ENCODE peak calls at places on chromosome X, in four cellular contexts. I is GM12878, Y is H1, L is HepG2. H is an unnamed sample. For H3K9me3 and H3K4me1, the result is how much of the 10 kb centered on the place peaks cover.

GRCh38 chrX:65581661-65582339 is 47.2 kb upstream of the LAS1L start:
- DNase-seq in I (no peak), Y (peak), L (peak), H (peak)

GRCh38 chrX:56057325-56057724 is 174.8 kb upstream of the KLF8 start:
- DNase-seq in I (no peak), Y (no peak), L (no peak), H (no peak)

GRCh38 chrX:95835223-95835622 is 849.4 kb upstream of the DIAPH2 start:
- DNase-seq in I (no peak), Y (no peak), L (no peak), H (no peak)

GRCh38 chrX:153769158-153769864 is 5.3 kb downstream of the PLXNB3 start:
- DNase-seq in I (no peak), Y (no peak), L (no peak), H (no peak)

GRCh38 chrX:16870095-16870860 is at the start of gene RBBP7:
- DNase-seq in I (peak), Y (peak), L (peak), H (peak)

GRCh38 chrX:15675490-15675921 is 10.9 kb upstream of the CLTRN start:
- DNase-seq in I (no peak), Y (peak), L (no peak), H (peak)

GRCh38 chrX:18099745-18100144 is 120.9 kb downstream of the BEND2 start:
- DNase-seq in I (no peak), Y (no peak), L (no peak), H (no peak)

GRCh38 chrX:10922158-10922557 is 189.0 kb upstream of the HCCS start:
- DNase-seq in I (no peak), Y (no peak), L (peak), H (no peak)

GRCh38 chrX:68443155-68443868 is 10.0 kb upstream of the OPHN1 start:
- DNase-seq in I (peak), Y (no peak), L (peak), H (no peak)

GRCh38 chrX:57266871-57267270 is 19.6 kb upstream of the FAAH2 start:
- DNase-seq in I (no peak), Y (no peak), L (no peak), H (no peak)
- H3K9me3 ChIP-seq in I (under half), Y (under half), L (under half), H (under half)

DNA sequence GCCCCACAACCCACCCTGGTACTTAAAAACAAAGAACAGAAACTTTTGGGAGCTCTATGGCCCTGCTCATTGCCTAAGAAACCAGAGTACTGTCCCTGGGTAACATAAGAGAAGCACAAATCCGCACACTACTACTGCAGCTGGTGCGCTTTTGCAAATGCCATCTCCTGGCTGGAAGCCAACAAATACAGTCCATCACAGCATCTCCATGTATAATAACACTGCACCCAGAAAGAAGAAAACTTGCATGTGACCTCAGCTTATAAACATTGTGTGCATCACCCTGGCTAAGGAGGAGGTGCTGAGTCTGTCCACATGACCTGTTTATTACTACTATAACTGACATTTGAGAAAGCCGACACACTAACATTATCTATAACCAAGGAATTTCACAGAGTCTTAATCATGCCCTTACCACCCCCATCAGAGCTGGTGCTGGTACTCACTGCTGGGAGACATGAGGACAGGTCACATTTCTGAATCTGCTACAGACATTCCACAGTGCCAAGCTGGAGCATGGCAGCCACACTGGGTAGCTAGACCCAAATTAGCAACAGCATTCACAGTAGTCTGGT is 516.8 kb downstream of the CFAP47 start:
- DNase-seq in I (no peak), Y (no peak), L (no peak), H (no peak)
- H3K4me1 ChIP-seq in I (under half), Y (under half), L (under half), H (under half)

GRCh38 chrX:87805829-87806490 is 288.4 kb downstream of the KLHL4 start:
- DNase-seq in I (no peak), Y (no peak), L (no peak), H (peak)
- TF ChIP-seq SUZ12 in I (no peak), Y (no peak), L (no peak), H (no peak)

GRCh38 chrX:80489166-80489565 is 68.9 kb downstream of the TENT5D start:
- DNase-seq in I (no peak), Y (no peak), L (no peak), H (no peak)
- H3K9me3 ChIP-seq in I (under half), Y (under half), L (under half), H (under half)

GRCh38 chrX:151825927-151826471 is 86.7 kb upstream of the MAGEA4 start:
- DNase-seq in I (no peak), Y (no peak), L (no peak), H (no peak)
- H3K4me1 ChIP-seq in I (under half), Y (under half), L (under half), H (under half)

GRCh38 chrX:111869639-111870034 is 6.3 kb upstream of the TRPC5OS start:
- DNase-seq in I (peak), Y (peak), L (no peak), H (peak)
- TF ChIP-seq SUZ12 in I (no peak), Y (no peak), L (no peak), H (no peak)